ENCODE peak calls at places on chromosomes 4 and X, in four cellular contexts. X, C, R and L are unnamed samples.

GRCh38 chrX:121336831-121337421 is 289.5 kb downstream of the GLUD2 start:
- DNase-seq in X (no peak), C (no peak), R (no peak), L (no peak)

GRCh38 chrX:150476183-150476699 is 92.2 kb upstream of the MTM1 start:
- DNase-seq in R (no peak), X (no peak), C (no peak), L (no peak)

GRCh38 chrX:7252013-7252610 is 104.2 kb upstream of the PUDP start:
- DNase-seq in C (no peak), X (no peak), R (peak), L (no peak)

GRCh38 chr4:28092610-28093009 is 1232.0 kb downstream of the STIM2 start:
- DNase-seq in R (no peak), X (no peak), C (no peak), L (no peak)

GRCh38 chrX:63530654-63531053 is 179.5 kb upstream of the SPIN4 start:
- DNase-seq in R (no peak), X (no peak), C (no peak), L (no peak)

GRCh38 chrX:10350991-10351390 is 194.2 kb downstream of the CLCN4 start:
- DNase-seq in C (no peak), X (no peak), R (no peak), L (no peak)

GRCh38 chr4:145545538-145546224 is 64.0 kb downstream of the SMAD1 start:
- DNase-seq in X (no peak), R (no peak), C (no peak), L (no peak)

GRCh38 chrX:154004315-154004714 is 15.4 kb downstream of the IRAK1 start:
- DNase-seq in C (no peak), X (no peak), R (no peak), L (no peak)

GRCh38 chrX:46180258-46180687 is 364.9 kb downstream of the ZNF674 start:
- DNase-seq in X (peak), C (peak), R (no peak), L (no peak)

GRCh38 chr4:156970501-156971167 is 965 bp downstream of the PDGFC start:
- DNase-seq in R (peak), X (peak), C (peak), L (peak)

GRCh38 chr4:107824367-107825071 is at the start of gene SGMS2:
- DNase-seq in C (peak), R (peak), X (peak), L (peak)

GRCh38 chr4:145525291-145525740 is 43.7 kb downstream of the SMAD1 start:
- DNase-seq in C (peak), X (peak), R (no peak), L (no peak)

GRCh38 chr4:60605651-60606354 is 594.3 kb upstream of the ADGRL3 start:
- DNase-seq in R (no peak), X (peak), C (no peak), L (no peak)

GRCh38 chr4:80082693-80083092 is 9.7 kb upstream of the ANTXR2 start:
- DNase-seq in C (no peak), X (no peak), R (no peak), L (no peak)

GRCh38 chrX:154051210-154051810 is 31.6 kb upstream of the IRAK1 start:
- DNase-seq in R (no peak), C (peak), X (peak), L (peak)

GRCh38 chr4:128565565-128566186 is 243.8 kb upstream of the JADE1 start:
- DNase-seq in R (no peak), C (peak), X (peak), L (no peak)

GRCh38 chr4:121728798-121729226 is 32.0 kb upstream of the ANXA5 start:
- DNase-seq in X (no peak), C (no peak), R (no peak), L (no peak)

GRCh38 chrX:153592966-153593688 is 5.8 kb downstream of the CCNQ start:
- DNase-seq in C (no peak), X (no peak), R (peak), L (peak)

GRCh38 chr4:186347743-186348142 is 81.8 kb downstream of the F11 start:
- DNase-seq in C (no peak), R (no peak), X (peak), L (no peak)

GRCh38 chr4:74006009-74006476 is 7.6 kb upstream of the CXCL5 start:
- DNase-seq in X (no peak), R (no peak), C (no peak), L (no peak)

GRCh38 chrX:41619221-41619620 is 69.6 kb upstream of the GPR34 start:
- DNase-seq in R (no peak), X (no peak), C (no peak), L (no peak)

GRCh38 chr4:173273956-173274355 is 60.2 kb downstream of the HMGB2 start:
- DNase-seq in R (no peak), C (no peak), X (no peak), L (no peak)

GRCh38 chr4:112860731-112861377 is 188.6 kb upstream of the ANK2 start:
- DNase-seq in X (peak), C (peak), R (no peak), L (no peak)

DNA sequence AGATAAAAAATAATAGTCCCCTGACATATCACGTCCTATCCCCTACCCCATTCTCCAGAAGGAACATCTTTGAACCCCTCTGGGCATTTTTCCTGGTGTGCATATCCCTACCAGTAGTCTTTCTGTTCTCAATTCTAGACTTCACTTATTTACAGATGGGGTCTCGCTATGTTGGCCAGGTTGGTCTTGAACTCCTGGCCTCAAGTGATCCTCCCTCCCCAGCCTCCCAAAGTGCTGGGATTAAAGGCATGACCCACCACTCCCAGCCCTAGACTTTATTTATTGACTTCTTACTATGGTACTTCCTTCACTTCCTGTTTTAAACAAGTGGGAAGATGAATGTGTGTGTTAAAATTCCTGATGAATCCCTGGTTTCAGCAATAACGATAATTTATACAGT is 612 bp upstream of the RRAGB start:
- DNase-seq in R (no peak), C (no peak), X (no peak), L (no peak)
- H3K27ac ChIP-seq in R (peak), C (no peak), X (no peak), L (no peak)

DNA sequence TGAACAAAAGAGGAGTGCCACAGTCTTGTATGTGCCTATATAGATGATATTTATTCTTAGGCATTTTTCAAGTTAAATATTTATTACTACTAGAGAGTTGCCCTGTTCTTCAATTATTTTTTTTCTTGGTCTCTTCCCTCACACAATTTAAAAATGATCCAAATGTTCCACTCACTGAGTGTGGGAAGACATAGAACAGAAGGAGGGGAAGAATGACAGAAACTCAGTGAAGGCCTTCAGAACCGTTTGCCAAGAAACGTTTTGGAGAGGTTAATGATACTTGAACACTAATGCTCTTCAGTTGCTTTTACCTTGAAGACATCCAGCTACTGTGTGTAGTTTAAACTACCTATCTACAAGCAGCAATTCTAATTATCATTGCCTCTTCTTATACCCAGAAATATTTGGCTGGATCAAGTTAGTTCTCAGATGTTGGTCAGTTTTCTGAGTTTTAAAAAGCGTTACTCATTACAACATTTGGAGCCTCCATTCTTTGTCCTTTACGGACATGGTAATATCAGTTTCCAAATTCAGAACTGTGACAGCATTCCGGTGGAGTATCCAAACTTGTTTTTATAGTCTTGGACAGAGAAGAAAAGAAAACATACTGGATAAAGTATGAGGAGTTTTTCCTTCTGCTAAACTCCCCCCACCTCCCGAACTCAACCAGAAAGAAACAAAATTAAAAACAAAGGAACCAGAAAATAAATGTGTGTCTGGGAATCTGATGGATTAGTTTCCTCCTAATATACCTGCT is 389.7 kb downstream of the SPRY1 start:
- DNase-seq in R (no peak), X (no peak), C (no peak), L (no peak)
- H3K27ac ChIP-seq in R (no peak), X (peak), C (no peak), L (no peak)

GRCh38 chr4:168643796-168644159 is 146.9 kb downstream of the PALLD start:
- DNase-seq in X (no peak), C (no peak), R (no peak), L (no peak)
- H3K27ac ChIP-seq in X (no peak), C (no peak), R (no peak), L (no peak)

GRCh38 chr4:111274060-111274459 is 651.2 kb upstream of the PITX2 start:
- DNase-seq in R (no peak), C (no peak), X (no peak), L (no peak)

GRCh38 chr4:111267786-111268185 is 644.9 kb upstream of the PITX2 start:
- DNase-seq in X (no peak), C (no peak), R (no peak), L (no peak)

GRCh38 chr4:111266937-111267336 is 644.1 kb upstream of the PITX2 start:
- DNase-seq in R (no peak), X (no peak), C (no peak), L (no peak)

GRCh38 chr4:111268769-111269414 is 646.0 kb upstream of the PITX2 start:
- DNase-seq in R (no peak), C (no peak), X (no peak), L (no peak)

GRCh38 chr4:111269439-111269838 is 646.6 kb upstream of the PITX2 start:
- DNase-seq in X (no peak), R (no peak), C (peak), L (no peak)
- H3K27ac ChIP-seq in X (no peak), R (no peak), C (no peak), L (no peak)

GRCh38 chrX:72273718-72274117 is 3.3 kb downstream of the RPS4X start:
- DNase-seq in C (no peak), R (no peak), X (no peak), L (no peak)
- H3K27ac ChIP-seq in C (no peak), R (no peak), X (no peak), L (no peak)

GRCh38 chr4:151231915-151232595 is 44.9 kb upstream of the PRSS48 start:
- DNase-seq in R (no peak), C (no peak), X (no peak), L (no peak)
- H3K27ac ChIP-seq in R (no peak), C (no peak), X (no peak), L (no peak)

DNA sequence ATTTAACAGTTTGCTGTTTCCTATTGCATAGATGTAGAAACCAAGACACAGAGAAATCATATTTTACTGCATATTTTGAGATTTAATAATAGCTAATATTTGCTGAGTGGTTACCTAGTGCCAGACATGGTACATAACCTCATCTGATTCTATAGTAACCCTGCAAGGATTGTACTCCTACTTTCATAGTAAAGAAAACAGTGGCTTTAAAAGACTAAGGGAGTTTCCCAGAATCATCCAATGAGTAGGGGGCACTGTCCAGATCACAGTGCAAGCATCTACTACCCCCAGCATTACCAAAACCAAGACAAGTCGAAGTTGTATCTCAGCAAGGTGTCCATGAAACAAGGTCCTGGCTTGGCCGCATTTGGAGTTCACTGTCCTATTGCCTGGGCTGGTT is 224.5 kb upstream of the TENM3 start:
- DNase-seq in R (no peak), C (no peak), X (no peak), L (no peak)
- H3K27ac ChIP-seq in R (no peak), C (no peak), X (no peak), L (no peak)